ENCODE peak calls at places on chromosomes 6 and 20, in four cellular contexts. J, C, A and Z are unnamed samples.

GRCh38 chr6:157879034-157879872 is 56.2 kb downstream of the SNX9 start:
- DNase-seq in C (no peak), A (peak), J (no peak), Z (no peak)

GRCh38 chr6:110357298-110357695 is 852 bp downstream of the METTL24 start:
- DNase-seq in C (no peak), J (no peak), A (no peak), Z (no peak)

GRCh38 chr6:44722736-44723135 is 335.2 kb downstream of the CDC5L start:
- DNase-seq in C (no peak), J (no peak), A (no peak), Z (no peak)

GRCh38 chr20:43911066-43911465 is 3.6 kb upstream of the TOX2 start:
- DNase-seq in A (no peak), C (no peak), J (peak), Z (peak)

GRCh38 chr20:2899243-2899642 is 26.0 kb downstream of the PTPRA start:
- DNase-seq in J (no peak), A (no peak), C (no peak), Z (no peak)

GRCh38 chr6:125014157-125014957 is 52.1 kb downstream of the RNF217 start:
- DNase-seq in C (no peak), J (peak), A (no peak), Z (peak)

GRCh38 chr6:1257778-1258177 is 54.1 kb upstream of the FOXQ1 start:
- DNase-seq in A (no peak), J (no peak), C (no peak), Z (no peak)

GRCh38 chr6:144314003-144314485 is 28.9 kb downstream of the UTRN start:
- DNase-seq in A (no peak), C (no peak), J (peak), Z (no peak)

GRCh38 chr6:135270676-135271536 is 89.8 kb downstream of the MYB start:
- DNase-seq in C (no peak), A (no peak), J (no peak), Z (no peak)

GRCh38 chr6:4103929-4104328 is 25.0 kb upstream of the FAM217A start:
- DNase-seq in J (no peak), A (no peak), C (no peak), Z (no peak)

GRCh38 chr20:44495257-44495656 is 19.6 kb downstream of the TTPAL start:
- DNase-seq in J (peak), C (no peak), A (no peak), Z (peak)

GRCh38 chr6:97059473-97059872 is 134.9 kb downstream of the KLHL32 start:
- DNase-seq in A (peak), C (no peak), J (peak), Z (peak)

GRCh38 chr6:156731436-156731835 is 45.7 kb upstream of the ARID1B start:
- DNase-seq in A (peak), J (peak), C (no peak), Z (peak)

GRCh38 chr6:84568971-84569370 is 195.4 kb downstream of the TBX18 start:
- DNase-seq in C (no peak), J (peak), A (peak), Z (peak)

GRCh38 chr6:11759995-11760394 is 18.6 kb downstream of the ADTRP start:
- DNase-seq in J (no peak), C (no peak), A (no peak), Z (no peak)

GRCh38 chr6:84522135-84522535 is 242.3 kb downstream of the TBX18 start:
- DNase-seq in C (no peak), A (no peak), J (peak), Z (peak)

GRCh38 chr20:19819149-19819548 is 61.1 kb downstream of the RIN2 start:
- DNase-seq in C (no peak), A (no peak), J (no peak), Z (no peak)

GRCh38 chr20:41783423-41784220 is 165.4 kb upstream of the CHD6 start:
- DNase-seq in J (no peak), A (no peak), C (no peak), Z (no peak)

GRCh38 chr20:41782730-41783406 is 164.7 kb upstream of the CHD6 start:
- DNase-seq in A (no peak), C (no peak), J (no peak), Z (no peak)

GRCh38 chr20:41782255-41782654 is 164.1 kb upstream of the CHD6 start:
- DNase-seq in J (no peak), A (no peak), C (no peak), Z (no peak)

GRCh38 chr20:41786158-41786557 is 168.0 kb upstream of the CHD6 start:
- DNase-seq in A (no peak), C (no peak), J (peak), Z (peak)
- H3K4me3 ChIP-seq in A (no peak), C (no peak), J (no peak), Z (no peak)

GRCh38 chr6:71421611-71422010 is 133.0 kb downstream of the OGFRL1 start:
- DNase-seq in A (no peak), J (no peak), C (no peak), Z (no peak)
- H3K4me3 ChIP-seq in A (no peak), J (no peak), C (no peak), Z (no peak)

GRCh38 chr6:56242343-56242742 is 5.0 kb downstream of the COL21A1 start:
- DNase-seq in J (no peak), A (no peak), C (no peak), Z (no peak)
- H3K4me3 ChIP-seq in J (no peak), A (no peak), C (no peak), Z (no peak)

GRCh38 chr6:17442196-17442595 is 48.8 kb downstream of the CAP2 start:
- DNase-seq in A (no peak), C (no peak), J (no peak), Z (no peak)

GRCh38 chr6:17439243-17439993 is 46.0 kb downstream of the CAP2 start:
- DNase-seq in A (no peak), C (no peak), J (peak), Z (no peak)
- H3K4me3 ChIP-seq in A (no peak), C (no peak), J (no peak), Z (no peak)

GRCh38 chr20:57264151-57264792 is 2.2 kb downstream of the BMP7 start:
- DNase-seq in A (peak), J (no peak), C (no peak), Z (no peak)
- H3K4me3 ChIP-seq in A (peak), J (no peak), C (peak), Z (no peak)

GRCh38 chr20:25860531-25861150 is 164.0 kb upstream of the ZNF337 start:
- DNase-seq in J (no peak), C (no peak), A (no peak), Z (no peak)
- H3K4me3 ChIP-seq in J (no peak), C (no peak), A (no peak), Z (no peak)